ENCODE peak calls at places on chromosomes 12 and 14, in four cellular contexts. One of them, this sample, is unnamed.

GRCh38 chr12:91053951-91054715 is 3.7 kb downstream of the KERA start:
- DNase-seq in aorta: no peak
- DNase-seq in CD4-positive, CD25-positive, alpha-beta regulatory T cell: no peak
- DNase-seq in left ventricle myocardium inferior: no peak
- DNase-seq in this sample: no peak

GRCh38 chr12:68043446-68043845 is 54.2 kb downstream of the IFNG-AS1 start:
- DNase-seq in left ventricle myocardium inferior: no peak
- DNase-seq in CD4-positive, CD25-positive, alpha-beta regulatory T cell: no peak
- DNase-seq in aorta: no peak
- DNase-seq in this sample: no peak

GRCh38 chr12:124422570-124423523 is 128.0 kb downstream of the RFLNA start:
- DNase-seq in CD4-positive, CD25-positive, alpha-beta regulatory T cell: no peak
- DNase-seq in left ventricle myocardium inferior: peak; percentile 95
- DNase-seq in aorta: peak; percentile 96
- DNase-seq in this sample: peak; percentile 62

GRCh38 chr14:105315211-105315721 is 718 bp downstream of the PACS2 start:
- DNase-seq in aorta: no peak
- DNase-seq in CD4-positive, CD25-positive, alpha-beta regulatory T cell: peak; percentile 70
- DNase-seq in left ventricle myocardium inferior: no peak
- DNase-seq in this sample: no peak

GRCh38 chr12:25276199-25276937 is 25.6 kb upstream of the KRAS start:
- DNase-seq in CD4-positive, CD25-positive, alpha-beta regulatory T cell: no peak
- DNase-seq in aorta: no peak
- DNase-seq in left ventricle myocardium inferior: no peak
- DNase-seq in this sample: peak; percentile 75

GRCh38 chr12:51729331-51729730 is 119.2 kb downstream of the FIGNL2 start:
- DNase-seq in CD4-positive, CD25-positive, alpha-beta regulatory T cell: no peak
- DNase-seq in aorta: no peak
- DNase-seq in left ventricle myocardium inferior: no peak
- DNase-seq in this sample: no peak

GRCh38 chr14:101501858-101502615 is 59.3 kb upstream of the DIO3 start:
- DNase-seq in left ventricle myocardium inferior: no peak
- DNase-seq in CD4-positive, CD25-positive, alpha-beta regulatory T cell: no peak
- DNase-seq in aorta: no peak
- DNase-seq in this sample: no peak

GRCh38 chr12:68335462-68335861 is 3.3 kb upstream of the MDM1 start:
- DNase-seq in aorta: no peak
- DNase-seq in CD4-positive, CD25-positive, alpha-beta regulatory T cell: no peak
- DNase-seq in left ventricle myocardium inferior: no peak
- DNase-seq in this sample: no peak

GRCh38 chr14:100674897-100675618 is 51.6 kb upstream of the DLK1 start:
- DNase-seq in left ventricle myocardium inferior: no peak
- DNase-seq in CD4-positive, CD25-positive, alpha-beta regulatory T cell: no peak
- DNase-seq in aorta: no peak
- DNase-seq in this sample: no peak

GRCh38 chr14:76951149-76951548 is 77.4 kb downstream of the IRF2BPL start:
- DNase-seq in aorta: no peak
- DNase-seq in CD4-positive, CD25-positive, alpha-beta regulatory T cell: no peak
- DNase-seq in left ventricle myocardium inferior: no peak
- DNase-seq in this sample: no peak

GRCh38 chr12:115998119-115998633 is 279.3 kb downstream of the MED13L start:
- DNase-seq in CD4-positive, CD25-positive, alpha-beta regulatory T cell: peak; percentile 48
- DNase-seq in aorta: no peak
- DNase-seq in left ventricle myocardium inferior: no peak
- DNase-seq in this sample: no peak

GRCh38 chr14:66944872-66945271 is 244.4 kb upstream of the GARIN2 start:
- DNase-seq in aorta: no peak
- DNase-seq in CD4-positive, CD25-positive, alpha-beta regulatory T cell: peak; percentile 14
- DNase-seq in left ventricle myocardium inferior: no peak
- DNase-seq in this sample: no peak

GRCh38 chr12:124577986-124578385 is 10.6 kb upstream of the NCOR2 start:
- DNase-seq in left ventricle myocardium inferior: no peak
- DNase-seq in aorta: no peak
- DNase-seq in CD4-positive, CD25-positive, alpha-beta regulatory T cell: no peak
- DNase-seq in this sample: no peak

GRCh38 chr14:90756755-90757345 is 59.4 kb downstream of the TTC7B start:
- DNase-seq in left ventricle myocardium inferior: no peak
- DNase-seq in CD4-positive, CD25-positive, alpha-beta regulatory T cell: no peak
- DNase-seq in aorta: no peak
- DNase-seq in this sample: no peak

GRCh38 chr12:89129471-89129870 is 222.8 kb downstream of the DUSP6 start:
- DNase-seq in left ventricle myocardium inferior: no peak
- DNase-seq in CD4-positive, CD25-positive, alpha-beta regulatory T cell: no peak
- DNase-seq in aorta: no peak
- DNase-seq in this sample: no peak

GRCh38 chr14:104579507-104579906 is at the start of gene C14orf180:
- DNase-seq in aorta: peak; percentile 63
- DNase-seq in CD4-positive, CD25-positive, alpha-beta regulatory T cell: no peak
- DNase-seq in left ventricle myocardium inferior: peak; percentile 72
- DNase-seq in this sample: no peak

GRCh38 chr14:99534863-99535262 is 53.7 kb downstream of the CCNK start:
- DNase-seq in left ventricle myocardium inferior: peak; percentile 61
- DNase-seq in CD4-positive, CD25-positive, alpha-beta regulatory T cell: no peak
- DNase-seq in aorta: no peak
- DNase-seq in this sample: no peak

GRCh38 chr12:104596128-104596799 is 139.5 kb downstream of the CHST11 start:
- DNase-seq in left ventricle myocardium inferior: peak; percentile 23
- DNase-seq in aorta: peak; percentile 60
- DNase-seq in CD4-positive, CD25-positive, alpha-beta regulatory T cell: no peak
- DNase-seq in this sample: no peak

GRCh38 chr12:115383668-115384067 is 699.7 kb upstream of the TBX3 start:
- DNase-seq in CD4-positive, CD25-positive, alpha-beta regulatory T cell: no peak
- DNase-seq in aorta: no peak
- DNase-seq in left ventricle myocardium inferior: no peak
- DNase-seq in this sample: peak; percentile 99

GRCh38 chr12:95942532-95943230 is at the start of gene CCDC38:
- DNase-seq in left ventricle myocardium inferior: peak; percentile 73
- DNase-seq in CD4-positive, CD25-positive, alpha-beta regulatory T cell: peak; percentile 80
- DNase-seq in aorta: peak; percentile 89
- DNase-seq in this sample: no peak

GRCh38 chr12:106195638-106196037 is 52.2 kb downstream of the CKAP4 start:
- DNase-seq in left ventricle myocardium inferior: peak; percentile 58
- DNase-seq in aorta: peak; percentile 85
- DNase-seq in CD4-positive, CD25-positive, alpha-beta regulatory T cell: no peak
- DNase-seq in this sample: no peak

GRCh38 chr14:44778562-44778961 is 183.2 kb downstream of the KLHL28 start:
- DNase-seq in left ventricle myocardium inferior: no peak
- DNase-seq in aorta: no peak
- DNase-seq in CD4-positive, CD25-positive, alpha-beta regulatory T cell: no peak
- DNase-seq in this sample: no peak

GRCh38 chr12:40735551-40736230 is 43.5 kb downstream of the CNTN1 start:
- DNase-seq in CD4-positive, CD25-positive, alpha-beta regulatory T cell: no peak
- DNase-seq in aorta: no peak
- DNase-seq in left ventricle myocardium inferior: no peak
- DNase-seq in this sample: no peak

GRCh38 chr12:124538194-124539082 is 29.0 kb downstream of the NCOR2 start:
- DNase-seq in CD4-positive, CD25-positive, alpha-beta regulatory T cell: no peak
- DNase-seq in left ventricle myocardium inferior: no peak
- DNase-seq in aorta: no peak
- DNase-seq in this sample: no peak

GRCh38 chr14:24052656-24053547 is 1.1 kb downstream of the CARMIL3 start:
- DNase-seq in aorta: no peak
- DNase-seq in left ventricle myocardium inferior: no peak
- DNase-seq in CD4-positive, CD25-positive, alpha-beta regulatory T cell: no peak
- DNase-seq in this sample: no peak

GRCh38 chr12:89969098-89969497 is 260.5 kb upstream of the ATP2B1 start:
- DNase-seq in aorta: no peak
- DNase-seq in CD4-positive, CD25-positive, alpha-beta regulatory T cell: no peak
- DNase-seq in left ventricle myocardium inferior: no peak
- DNase-seq in this sample: no peak

GRCh38 chr12:23424685-23425084 is 524.8 kb downstream of the SOX5 start:
- DNase-seq in left ventricle myocardium inferior: no peak
- DNase-seq in aorta: no peak
- DNase-seq in CD4-positive, CD25-positive, alpha-beta regulatory T cell: no peak
- DNase-seq in this sample: no peak

GRCh38 chr12:2640281-2640680 is 154.5 kb upstream of the FKBP4 start:
- DNase-seq in CD4-positive, CD25-positive, alpha-beta regulatory T cell: no peak
- DNase-seq in left ventricle myocardium inferior: no peak
- DNase-seq in aorta: peak; percentile 69
- DNase-seq in this sample: no peak

GRCh38 chr14:100065942-100066574 is 836 bp downstream of the EVL start:
- DNase-seq in CD4-positive, CD25-positive, alpha-beta regulatory T cell: peak; percentile 81
- DNase-seq in left ventricle myocardium inferior: no peak
- DNase-seq in aorta: no peak
- DNase-seq in this sample: no peak

GRCh38 chr12:90921536-90921935 is 33.4 kb downstream of the CCER1 start:
- DNase-seq in aorta: no peak
- DNase-seq in left ventricle myocardium inferior: no peak
- DNase-seq in CD4-positive, CD25-positive, alpha-beta regulatory T cell: no peak
- DNase-seq in this sample: no peak

GRCh38 chr12:92735131-92735721 is 32.4 kb downstream of the PLEKHG7 start:
- DNase-seq in left ventricle myocardium inferior: no peak
- DNase-seq in CD4-positive, CD25-positive, alpha-beta regulatory T cell: no peak
- DNase-seq in aorta: no peak
- DNase-seq in this sample: no peak

GRCh38 chr12:132292328-132293319 is 36.8 kb downstream of the GALNT9 start:
- DNase-seq in CD4-positive, CD25-positive, alpha-beta regulatory T cell: no peak
- DNase-seq in left ventricle myocardium inferior: no peak
- DNase-seq in aorta: no peak
- DNase-seq in this sample: no peak

GRCh38 chr12:65818454-65819382 is 5.6 kb upstream of the HMGA2 start:
- DNase-seq in aorta: no peak
- DNase-seq in left ventricle myocardium inferior: no peak
- DNase-seq in CD4-positive, CD25-positive, alpha-beta regulatory T cell: no peak
- DNase-seq in this sample: no peak

GRCh38 chr12:62966990-62967506 is 32.1 kb upstream of the PPM1H start:
- DNase-seq in CD4-positive, CD25-positive, alpha-beta regulatory T cell: no peak
- DNase-seq in aorta: no peak
- DNase-seq in left ventricle myocardium inferior: no peak
- DNase-seq in this sample: no peak

GRCh38 chr14:55604467-55604866 is 24.5 kb downstream of the KTN1 start:
- DNase-seq in aorta: no peak
- DNase-seq in CD4-positive, CD25-positive, alpha-beta regulatory T cell: no peak
- DNase-seq in left ventricle myocardium inferior: no peak
- DNase-seq in this sample: no peak

GRCh38 chr14:55607386-55607785 is 27.4 kb downstream of the KTN1 start:
- DNase-seq in left ventricle myocardium inferior: no peak
- DNase-seq in CD4-positive, CD25-positive, alpha-beta regulatory T cell: no peak
- DNase-seq in aorta: no peak
- DNase-seq in this sample: no peak

GRCh38 chr14:55604900-55605418 is 25.0 kb downstream of the KTN1 start:
- DNase-seq in CD4-positive, CD25-positive, alpha-beta regulatory T cell: no peak
- DNase-seq in left ventricle myocardium inferior: no peak
- DNase-seq in aorta: no peak
- DNase-seq in this sample: no peak

GRCh38 chr14:55603401-55603953 is 23.5 kb downstream of the KTN1 start:
- DNase-seq in CD4-positive, CD25-positive, alpha-beta regulatory T cell: no peak
- DNase-seq in left ventricle myocardium inferior: no peak
- DNase-seq in aorta: no peak
- DNase-seq in this sample: no peak

GRCh38 chr14:55605793-55606192 is 25.8 kb downstream of the KTN1 start:
- DNase-seq in left ventricle myocardium inferior: no peak
- DNase-seq in CD4-positive, CD25-positive, alpha-beta regulatory T cell: no peak
- DNase-seq in aorta: no peak
- DNase-seq in this sample: no peak
- H3K4me1 ChIP-seq in left ventricle myocardium inferior: peaks cover 100% of the 10 kb centered on the region
- H3K4me1 ChIP-seq in CD4-positive, CD25-positive, alpha-beta regulatory T cell: peaks cover 4% of the 10 kb centered on the region
- H3K4me1 ChIP-seq in aorta: no peaks in the 10 kb centered on the region
- H3K4me1 ChIP-seq in this sample: peaks cover 37% of the 10 kb centered on the region

GRCh38 chr14:73762375-73762822 is 48.2 kb upstream of the PNMA1 start:
- DNase-seq in CD4-positive, CD25-positive, alpha-beta regulatory T cell: no peak
- DNase-seq in aorta: no peak
- DNase-seq in left ventricle myocardium inferior: no peak
- DNase-seq in this sample: no peak

GRCh38 chr14:73764406-73764805 is 50.2 kb upstream of the PNMA1 start:
- DNase-seq in left ventricle myocardium inferior: no peak
- DNase-seq in CD4-positive, CD25-positive, alpha-beta regulatory T cell: no peak
- DNase-seq in aorta: no peak
- DNase-seq in this sample: no peak

GRCh38 chr14:73761621-73762355 is 47.6 kb upstream of the PNMA1 start:
- DNase-seq in aorta: no peak
- DNase-seq in CD4-positive, CD25-positive, alpha-beta regulatory T cell: no peak
- DNase-seq in left ventricle myocardium inferior: no peak
- DNase-seq in this sample: no peak

GRCh38 chr14:73763396-73763795 is 49.2 kb upstream of the PNMA1 start:
- DNase-seq in left ventricle myocardium inferior: no peak
- DNase-seq in CD4-positive, CD25-positive, alpha-beta regulatory T cell: no peak
- DNase-seq in aorta: no peak
- DNase-seq in this sample: no peak

GRCh38 chr14:73764881-73765280 is 50.7 kb upstream of the PNMA1 start:
- DNase-seq in CD4-positive, CD25-positive, alpha-beta regulatory T cell: no peak
- DNase-seq in aorta: peak; percentile 87
- DNase-seq in left ventricle myocardium inferior: peak; percentile 64
- DNase-seq in this sample: no peak
- H3K4me1 ChIP-seq in CD4-positive, CD25-positive, alpha-beta regulatory T cell: peaks cover 35% of the 10 kb centered on the region
- H3K4me1 ChIP-seq in aorta: no peaks in the 10 kb centered on the region
- H3K4me1 ChIP-seq in left ventricle myocardium inferior: peaks cover 97% of the 10 kb centered on the region
- H3K4me1 ChIP-seq in this sample: peaks cover 30% of the 10 kb centered on the region

DNA sequence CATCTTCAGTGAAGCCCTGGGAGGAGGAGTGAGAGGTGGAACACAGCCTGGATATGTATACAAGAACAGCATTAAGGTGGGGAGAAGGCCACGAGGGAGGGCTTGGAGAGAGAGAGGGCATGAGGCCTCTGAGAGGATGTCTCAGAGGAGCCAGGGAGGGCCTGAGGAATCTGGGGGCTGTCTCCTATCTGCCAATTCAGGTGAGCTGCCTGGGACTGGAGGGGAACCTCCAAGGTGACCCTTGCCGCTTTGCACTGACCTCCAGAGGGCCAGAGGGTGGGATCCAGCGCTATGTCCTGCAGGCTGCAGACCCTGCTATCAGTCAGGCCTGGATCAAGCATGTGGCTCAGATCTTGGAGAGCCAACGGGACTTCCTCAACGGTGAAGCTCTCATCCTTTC is 4.4 kb downstream of the ARHGEF25 start:
- DNase-seq in CD4-positive, CD25-positive, alpha-beta regulatory T cell: no peak
- DNase-seq in left ventricle myocardium inferior: no peak
- DNase-seq in aorta: no peak
- DNase-seq in this sample: no peak
- H3K4me1 ChIP-seq in CD4-positive, CD25-positive, alpha-beta regulatory T cell: peaks cover 26% of the 10 kb centered on the region
- H3K4me1 ChIP-seq in left ventricle myocardium inferior: peaks cover 85% of the 10 kb centered on the region
- H3K4me1 ChIP-seq in aorta: no peaks in the 10 kb centered on the region
- H3K4me1 ChIP-seq in this sample: peaks cover 6% of the 10 kb centered on the region

GRCh38 chr14:86790408-86791364 is 1202.3 kb downstream of the GALC start:
- DNase-seq in aorta: no peak
- DNase-seq in CD4-positive, CD25-positive, alpha-beta regulatory T cell: no peak
- DNase-seq in left ventricle myocardium inferior: no peak
- DNase-seq in this sample: no peak
- H3K4me1 ChIP-seq in aorta: no peaks in the 10 kb centered on the region
- H3K4me1 ChIP-seq in CD4-positive, CD25-positive, alpha-beta regulatory T cell: no peaks in the 10 kb centered on the region
- H3K4me1 ChIP-seq in left ventricle myocardium inferior: no peaks in the 10 kb centered on the region
- H3K4me1 ChIP-seq in this sample: peaks cover 4% of the 10 kb centered on the region

DNA sequence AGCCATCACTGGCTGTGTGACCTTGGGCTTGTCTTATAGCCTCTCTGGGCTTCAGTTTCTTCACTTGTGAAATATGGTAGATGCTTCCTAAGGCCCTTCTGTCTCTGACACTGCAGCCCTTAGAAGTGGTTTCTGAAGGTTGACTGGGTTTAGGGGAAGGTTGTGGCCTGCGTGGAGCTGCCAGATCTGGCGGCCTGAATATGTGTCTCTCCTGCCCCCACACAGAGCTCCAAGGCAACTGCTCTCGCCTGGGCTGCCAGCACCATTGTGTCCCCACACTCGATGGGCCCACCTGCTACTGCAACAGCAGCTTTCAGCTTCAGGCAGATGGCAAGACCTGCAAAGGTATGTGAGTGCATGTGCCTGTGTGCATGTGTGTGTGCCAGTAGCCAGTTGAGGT is 4.0 kb downstream of the LRP1-AS start:
- DNase-seq in CD4-positive, CD25-positive, alpha-beta regulatory T cell: no peak
- DNase-seq in aorta: no peak
- DNase-seq in left ventricle myocardium inferior: no peak
- DNase-seq in this sample: no peak
- H3K4me1 ChIP-seq in CD4-positive, CD25-positive, alpha-beta regulatory T cell: no peaks in the 10 kb centered on the region
- H3K4me1 ChIP-seq in aorta: no peaks in the 10 kb centered on the region
- H3K4me1 ChIP-seq in left ventricle myocardium inferior: peaks cover 96% of the 10 kb centered on the region
- H3K4me1 ChIP-seq in this sample: no peaks in the 10 kb centered on the region

This sample was measured in keratinocyte.